ENCODE peak calls at places on chromosomes 6 and 20, in four cellular contexts. Z is ovary; Y is upper lobe of left lung; J is effector memory CD4-positive, alpha-beta T cell. L is an unnamed sample.

GRCh38 chr6:156017838-156018237 is 562.2 kb upstream of the NOX3 start:
- DNase-seq in J (no peak), Y (no peak), Z (no peak), L (no peak)

GRCh38 chr20:51531141-51531710 is 11.3 kb downstream of the NFATC2 start:
- DNase-seq in Z (no peak), J (peak; percentile 68), Y (no peak), L (peak; percentile 64)

GRCh38 chr20:61874421-61875068 is 191.1 kb downstream of the TAF4 start:
- DNase-seq in Z (no peak), Y (no peak), J (no peak), L (no peak)

GRCh38 chr6:118240878-118241528 is 307.1 kb upstream of the PLN start:
- DNase-seq in J (no peak), Y (no peak), Z (no peak), L (no peak)

GRCh38 chr6:19413323-19413722 is 423.8 kb upstream of the ID4 start:
- DNase-seq in Z (no peak), J (no peak), Y (no peak), L (no peak)

GRCh38 chr6:30152019-30152673 is 8.9 kb downstream of the TRIM10 start:
- DNase-seq in Y (no peak), J (no peak), Z (no peak), L (no peak)

GRCh38 chr20:53097371-53097770 is 125.2 kb downstream of the TSHZ2 start:
- DNase-seq in J (no peak), Y (no peak), Z (no peak), L (no peak)

GRCh38 chr6:169984181-169985120 is 233.0 kb downstream of the ERMARD start:
- DNase-seq in Y (peak; percentile 79), Z (no peak), J (no peak), L (no peak)

GRCh38 chr6:142297996-142298753 is 3.6 kb upstream of the ADGRG6 start:
- DNase-seq in J (no peak), Y (no peak), Z (no peak), L (no peak)

GRCh38 chr6:30612213-30612612 is 4.8 kb downstream of the PPP1R10 start:
- DNase-seq in Y (no peak), Z (no peak), J (no peak), L (no peak)

GRCh38 chr6:43923376-43924221 is 153.6 kb downstream of the VEGFA start:
- DNase-seq in Z (no peak), Y (no peak), J (no peak), L (no peak)

GRCh38 chr6:43511824-43512415 is 1.8 kb upstream of the LRRC73 start:
- DNase-seq in J (no peak), Z (no peak), Y (no peak), L (no peak)

GRCh38 chr20:19211661-19212523 is 550 bp upstream of the SLC24A3 start:
- DNase-seq in Z (peak; percentile 75), Y (peak; percentile 71), J (no peak), L (no peak)

GRCh38 chr6:33672808-33673207 is 38.7 kb downstream of the UQCC2 start:
- DNase-seq in Y (no peak), J (no peak), Z (peak; percentile 77), L (no peak)

GRCh38 chr20:61436674-61437279 is 184.7 kb downstream of the CDH4 start:
- DNase-seq in J (no peak), Y (no peak), Z (no peak), L (no peak)

GRCh38 chr6:168676552-168677317 is 235.8 kb downstream of the SMOC2 start:
- DNase-seq in Z (no peak), Y (peak; percentile 17), J (no peak), L (no peak)

GRCh38 chr6:14108571-14109410 is 8.8 kb upstream of the CD83 start:
- DNase-seq in Z (no peak), Y (peak; percentile 96), J (no peak), L (no peak)

GRCh38 chr6:99822741-99823512 is 171.1 kb downstream of the MCHR2 start:
- DNase-seq in J (no peak), Z (no peak), Y (no peak), L (no peak)

GRCh38 chr20:10427060-10427692 is 6.8 kb downstream of the MKKS start:
- DNase-seq in Z (peak; percentile 68), J (peak; percentile 14), Y (peak; percentile 45), L (no peak)

GRCh38 chr6:158474961-158475343 is 84.9 kb upstream of the TMEM181 start:
- DNase-seq in Z (no peak), Y (no peak), J (no peak), L (no peak)

GRCh38 chr6:90502381-90502780 is 84.5 kb downstream of the MAP3K7 start:
- DNase-seq in J (no peak), Z (no peak), Y (no peak), L (no peak)
- H3K9me3 ChIP-seq in J (no peaks in the 10 kb centered on the region), Z (no peaks in the 10 kb centered on the region), Y (no peaks in the 10 kb centered on the region), L (no peaks in the 10 kb centered on the region)

DNA sequence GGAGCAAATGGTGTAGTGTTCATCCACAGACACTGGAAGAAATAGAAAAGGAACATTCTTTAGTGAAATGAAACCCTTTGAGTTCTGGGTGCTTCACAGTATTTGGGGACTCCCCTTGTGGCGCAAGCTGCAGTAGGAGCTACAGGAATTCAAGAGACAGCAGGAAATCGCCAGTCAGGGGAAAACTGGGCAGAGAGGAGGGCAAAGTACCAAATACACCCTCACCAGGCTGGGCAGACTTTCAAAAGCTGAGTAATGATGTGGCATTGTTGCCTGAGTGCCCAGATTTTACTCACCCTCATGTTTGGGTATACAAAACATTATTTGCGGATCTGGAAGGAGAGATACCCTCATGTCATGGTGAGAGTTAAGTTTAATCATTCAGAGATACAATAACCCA is 97.9 kb downstream of the SOD2 start:
- DNase-seq in Y (peak; percentile 40), Z (no peak), J (no peak), L (no peak)
- H3K9me3 ChIP-seq in Y (no peaks in the 10 kb centered on the region), Z (no peaks in the 10 kb centered on the region), J (no peaks in the 10 kb centered on the region), L (no peaks in the 10 kb centered on the region)

GRCh38 chr6:94213176-94213575 is 793.8 kb upstream of the EPHA7 start:
- DNase-seq in J (no peak), Z (no peak), Y (no peak), L (no peak)
- H3K9me3 ChIP-seq in J (no peaks in the 10 kb centered on the region), Z (no peaks in the 10 kb centered on the region), Y (no peaks in the 10 kb centered on the region), L (no peaks in the 10 kb centered on the region)

GRCh38 chr20:30486103-30486478 is 771.4 kb upstream of the DEFB115 start:
- DNase-seq in Y (no peak), J (no peak), Z (no peak), L (no peak)

GRCh38 chr20:30488941-30489601 is 768.4 kb upstream of the DEFB115 start:
- DNase-seq in J (no peak), Z (no peak), Y (no peak), L (no peak)

GRCh38 chr20:30485331-30486102 is 771.9 kb upstream of the DEFB115 start:
- DNase-seq in Y (no peak), J (no peak), Z (no peak), L (no peak)

GRCh38 chr20:30489604-30490003 is 767.9 kb upstream of the DEFB115 start:
- DNase-seq in Y (no peak), Z (no peak), J (no peak), L (no peak)

GRCh38 chr20:30487947-30488926 is 769.2 kb upstream of the DEFB115 start:
- DNase-seq in Z (no peak), J (no peak), Y (no peak), L (no peak)
- H3K9me3 ChIP-seq in Z (peaks cover 9% of the 10 kb centered on the region), J (no peaks in the 10 kb centered on the region), Y (peaks cover 14% of the 10 kb centered on the region), L (no peaks in the 10 kb centered on the region)

DNA sequence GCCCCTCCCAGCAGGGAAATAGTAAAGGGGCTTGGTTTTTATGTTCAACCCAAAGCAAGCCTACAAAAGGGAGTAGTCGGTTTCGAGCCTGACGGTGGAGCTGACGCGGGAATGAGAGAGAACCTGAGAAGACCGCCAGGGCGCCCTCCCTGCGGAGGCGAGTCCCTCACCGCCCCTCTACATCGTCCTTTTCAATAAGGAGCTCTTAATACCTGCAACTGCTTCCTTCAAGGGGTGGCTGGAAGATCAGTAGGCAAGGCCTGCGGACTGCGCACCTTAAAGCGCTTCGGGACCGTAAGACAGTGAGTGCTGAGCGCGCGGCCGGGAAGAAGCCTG is 709 bp upstream of the ZNF76 start:
- DNase-seq in J (no peak), Z (no peak), Y (no peak), L (no peak)
- H3K9me3 ChIP-seq in J (no peaks in the 10 kb centered on the region), Z (no peaks in the 10 kb centered on the region), Y (no peaks in the 10 kb centered on the region), L (no peaks in the 10 kb centered on the region)

DNA sequence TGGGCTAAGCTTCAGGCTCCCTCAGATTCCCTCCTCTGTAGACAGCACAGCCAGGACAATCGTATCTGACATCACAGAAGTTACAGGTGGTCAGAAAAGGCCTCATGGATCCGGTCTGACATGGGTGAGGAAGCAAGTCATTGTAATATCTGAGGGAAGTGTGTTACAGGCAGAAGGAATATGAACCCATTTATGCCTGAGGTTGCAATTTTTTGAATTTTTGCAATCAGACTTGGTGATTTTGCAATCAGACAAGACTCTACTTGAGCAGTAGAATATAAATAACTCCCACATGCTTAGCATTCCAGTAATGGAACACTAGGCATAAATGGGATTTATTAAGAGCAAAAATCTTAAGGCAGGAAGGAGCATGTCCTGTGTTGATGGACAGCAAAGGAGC is 52.1 kb downstream of the CBLN4 start:
- DNase-seq in Y (no peak), J (no peak), Z (no peak), L (no peak)
- H3K9me3 ChIP-seq in Y (no peaks in the 10 kb centered on the region), J (peaks cover 4% of the 10 kb centered on the region), Z (no peaks in the 10 kb centered on the region), L (peaks cover 3% of the 10 kb centered on the region)

GRCh38 chr20:59631751-59632380 is 27.5 kb downstream of the PHACTR3 start:
- DNase-seq in J (no peak), Y (no peak), Z (no peak), L (no peak)
- H3K9me3 ChIP-seq in J (no peaks in the 10 kb centered on the region), Y (no peaks in the 10 kb centered on the region), Z (no peaks in the 10 kb centered on the region), L (no peaks in the 10 kb centered on the region)

L was measured in T-helper 17 cell.